ENCODE peak calls at places on chromosomes 2 and 18, in ten cellular contexts. K is aorta, M is cardiac muscle cell, T is HL-60, U is GM23338, V is GM23248, G is left ventricle myocardium inferior, Z is fibroblast of lung, O is astrocyte, F is neuronal stem cell. B is an unnamed sample.

GRCh38 chr2:105969552-105969951 is 224.5 kb downstream of the UXS1 start:
- DNase-seq in K (no peak), M (no peak), T (no peak), U (peak; percentile 77), V (no peak), G (no peak), Z (no peak), O (no peak), F (no peak), B (peak; percentile 39)

GRCh38 chr2:75098856-75099255 is 100.5 kb downstream of the TACR1 start:
- DNase-seq in K (no peak), M (peak; percentile 28), T (no peak), U (peak; percentile 69), V (peak; percentile 66), G (no peak), Z (peak; percentile 42), O (peak; percentile 24), F (peak; percentile 30), B (peak; percentile 35)

GRCh38 chr2:38508311-38509039 is 94.3 kb downstream of the HNRNPLL start:
- DNase-seq in K (peak; percentile 92), M (peak; percentile 95), T (peak; percentile 77), U (peak; percentile 97), V (peak; percentile 53), G (peak; percentile 87), Z (peak; percentile 64), O (peak; percentile 46), F (peak; percentile 82), B (peak; percentile 93)

GRCh38 chr18:57915241-57915640 is 112.1 kb upstream of the ATP8B1 start:
- DNase-seq in K (no peak), M (no peak), T (no peak), U (no peak), V (no peak), G (no peak), Z (peak; percentile 14), O (peak; percentile 22), F (no peak), B (no peak)

GRCh38 chr18:69401475-69402218 is 959 bp downstream of the DOK6 start:
- DNase-seq in K (no peak), M (peak; percentile 26), T (no peak), U (peak; percentile 31), V (peak; percentile 58), G (no peak), Z (peak; percentile 30), O (peak; percentile 20), F (peak; percentile 26), B (no peak)

GRCh38 chr2:28231110-28231621 is 161.5 kb upstream of the FOSL2 start:
- DNase-seq in K (no peak), M (no peak), T (no peak), U (no peak), V (peak; percentile 78), G (peak; percentile 22), Z (peak; percentile 78), O (peak; percentile 67), F (no peak), B (no peak)

GRCh38 chr18:3458952-3459853 is 9.2 kb downstream of the TGIF1 start:
- DNase-seq in K (no peak), M (no peak), T (no peak), U (no peak), V (peak; percentile 83), G (no peak), Z (peak; percentile 88), O (peak; percentile 85), F (no peak), B (no peak)

GRCh38 chr2:210961249-210961648 is 404.9 kb downstream of the CPS1 start:
- DNase-seq in K (no peak), M (no peak), T (no peak), U (no peak), V (no peak), G (no peak), Z (peak; percentile 88), O (peak; percentile 82), F (no peak), B (no peak)

GRCh38 chr2:133878326-133878725 is 310.1 kb upstream of the NCKAP5 start:
- DNase-seq in K (no peak), M (no peak), T (no peak), U (no peak), V (no peak), G (no peak), Z (no peak), O (no peak), F (no peak), B (no peak)

GRCh38 chr18:7000484-7001096 is 117.0 kb downstream of the LAMA1 start:
- DNase-seq in K (no peak), M (peak; percentile 25), T (no peak), U (peak; percentile 56), V (peak; percentile 56), G (no peak), Z (no peak), O (no peak), F (no peak), B (no peak)

GRCh38 chr2:1742680-1743395 is 1.5 kb downstream of the PXDN start:
- DNase-seq in K (peak; percentile 88), M (peak; percentile 80), T (no peak), U (peak; percentile 87), V (peak; percentile 96), G (peak; percentile 79), Z (peak; percentile 94), O (peak; percentile 93), F (peak; percentile 65), B (no peak)

GRCh38 chr2:1740714-1741584 is 3.4 kb downstream of the PXDN start:
- DNase-seq in K (no peak), M (no peak), T (no peak), U (no peak), V (no peak), G (no peak), Z (no peak), O (no peak), F (no peak), B (no peak)

GRCh38 chr2:1743396-1744150 is 742 bp downstream of the PXDN start:
- DNase-seq in K (no peak), M (peak; percentile 62), T (no peak), U (peak; percentile 71), V (peak; percentile 82), G (no peak), Z (peak; percentile 63), O (peak; percentile 50), F (no peak), B (no peak)

GRCh38 chr2:1741851-1742250 is 2.5 kb downstream of the PXDN start:
- DNase-seq in K (no peak), M (no peak), T (no peak), U (no peak), V (no peak), G (no peak), Z (no peak), O (no peak), F (no peak), B (no peak)

DNA sequence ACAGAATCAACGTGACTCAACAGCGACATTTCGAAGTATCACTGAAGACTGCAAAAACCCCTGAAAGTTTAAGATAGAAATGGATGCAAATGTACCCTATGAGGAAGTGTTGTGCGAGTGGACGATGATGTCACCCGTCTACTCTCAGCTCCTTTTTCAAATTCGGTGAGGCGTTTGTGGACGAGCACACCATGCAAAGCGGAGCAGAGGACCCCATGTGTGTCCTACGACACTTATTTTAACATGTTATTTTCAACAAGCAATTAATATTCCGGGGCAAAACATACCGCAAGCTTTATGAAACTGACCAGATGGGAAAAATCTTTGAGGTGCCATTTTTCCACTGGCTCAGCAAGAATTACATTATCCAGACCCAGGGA is 2.0 kb downstream of the PXDN start:
- DNase-seq in K (no peak), M (no peak), T (no peak), U (no peak), V (no peak), G (no peak), Z (peak; percentile 51), O (no peak), F (no peak), B (no peak)
- H3K4me3 ChIP-seq in K (peak overlapping the region; percentile 32), M (peak overlapping the region; percentile 85), T (no peak overlapping the region), U (peak overlapping the region; percentile 94), V (peak overlapping the region; percentile 95), G (peak overlapping the region; percentile 82), Z (peak overlapping the region; percentile 65), O (peak overlapping the region; percentile 80), F (no peak overlapping the region), B (peak overlapping the region; percentile 67)

GRCh38 chr2:71882949-71883472 is 264.7 kb downstream of the CYP26B1 start:
- DNase-seq in K (peak; percentile 79), M (no peak), T (peak; percentile 95), U (no peak), V (peak; percentile 94), G (peak; percentile 84), Z (peak; percentile 85), O (peak; percentile 76), F (no peak), B (no peak)
- H3K27ac ChIP-seq in K (no peak overlapping the region), M (no peak overlapping the region), T (no peak overlapping the region), U (no peak overlapping the region), V (peak overlapping the region; percentile 33), G (peak overlapping the region; percentile 59), Z (no peak overlapping the region), O (no peak overlapping the region), F (no peak overlapping the region), B (no peak overlapping the region)

GRCh38 chr2:138503652-138504051 is 2.1 kb downstream of the SPOPL start:
- DNase-seq in K (no peak), M (no peak), T (no peak), U (no peak), V (peak; percentile 15), G (no peak), Z (no peak), O (no peak), F (no peak), B (no peak)
- H3K4me3 ChIP-seq in K (peak overlapping the region; percentile 91), M (peak overlapping the region; percentile 89), T (peak overlapping the region; percentile 91), U (peak overlapping the region; percentile 99), V (peak overlapping the region; percentile 92), G (peak overlapping the region; percentile 96), Z (peak overlapping the region; percentile 75), O (peak overlapping the region; percentile 79), F (no peak overlapping the region), B (no peak overlapping the region)

GRCh38 chr2:10390369-10390801 is 57.7 kb downstream of the ODC1 start:
- DNase-seq in K (no peak), M (no peak), T (peak; percentile 78), U (no peak), V (peak; percentile 82), G (no peak), Z (no peak), O (no peak), F (no peak), B (no peak)

GRCh38 chr2:10387033-10387432 is 61.1 kb downstream of the ODC1 start:
- DNase-seq in K (no peak), M (no peak), T (no peak), U (no peak), V (no peak), G (no peak), Z (no peak), O (no peak), F (no peak), B (no peak)

GRCh38 chr2:10392100-10392499 is 56.0 kb downstream of the ODC1 start:
- DNase-seq in K (no peak), M (no peak), T (no peak), U (no peak), V (no peak), G (no peak), Z (no peak), O (no peak), F (no peak), B (no peak)

GRCh38 chr2:10389191-10389590 is 58.9 kb downstream of the ODC1 start:
- DNase-seq in K (no peak), M (no peak), T (no peak), U (no peak), V (no peak), G (no peak), Z (no peak), O (no peak), F (no peak), B (no peak)

DNA sequence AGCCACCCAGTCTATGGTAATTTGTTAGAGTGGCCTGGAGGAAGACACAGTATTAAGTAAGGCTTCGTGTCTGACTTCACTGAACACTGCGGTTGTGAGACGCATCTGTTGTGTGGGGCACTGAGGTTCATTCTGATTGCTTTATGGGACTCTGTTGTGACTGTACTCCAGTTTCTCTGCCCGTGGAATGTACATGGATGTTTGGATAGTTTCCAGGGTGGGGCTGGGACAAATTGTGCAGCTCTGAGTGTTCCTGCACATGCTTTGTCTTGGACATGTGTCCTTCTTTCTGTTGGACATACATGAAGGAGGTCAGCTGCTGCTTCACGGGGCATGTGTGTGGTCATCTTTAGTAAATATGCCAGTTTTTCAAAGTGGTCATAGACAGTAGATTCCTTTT is 58.5 kb downstream of the ODC1 start:
- DNase-seq in K (no peak), M (no peak), T (no peak), U (no peak), V (peak; percentile 79), G (no peak), Z (no peak), O (no peak), F (no peak), B (no peak)
- H3K27ac ChIP-seq in K (no peak overlapping the region), M (no peak overlapping the region), T (peak overlapping the region; percentile 40), U (no peak overlapping the region), V (peak overlapping the region; percentile 73), G (peak overlapping the region; percentile 70), Z (no peak overlapping the region), O (no peak overlapping the region), F (no peak overlapping the region), B (no peak overlapping the region)

B was measured in iPS DF 6.9.